ENCODE peak calls at places on chromosomes 11 and 22, in seven cellular contexts. F is skeletal muscle cell, Y is epithelial cell of proximal tubule, T is Karpas-422, B is thoracic aorta, O is NT2/D1, N is fibroblast of pulmonary artery. S is an unnamed sample.

GRCh38 chr11:95256204-95256819 is 25.3 kb upstream of the SESN3 start:
- DNase-seq in N (peak), T (peak), F (no peak), Y (no peak), O (no peak), B (no peak), S (no peak)

GRCh38 chr11:204587-205109 is 2.6 kb downstream of the BET1L start:
- DNase-seq in F (no peak), O (no peak), T (no peak), B (no peak), N (no peak), Y (no peak), S (no peak)

GRCh38 chr22:44665115-44665514 is 36.9 kb upstream of the PRR5 start:
- DNase-seq in T (no peak), N (no peak), F (no peak), O (no peak), B (no peak), Y (no peak), S (peak)

GRCh38 chr11:63666874-63667273 is 4.3 kb downstream of the ATL3 start:
- DNase-seq in F (no peak), B (no peak), Y (no peak), T (no peak), O (no peak), N (peak), S (no peak)

GRCh38 chr11:131688056-131688693 is 317.8 kb downstream of the NTM start:
- DNase-seq in O (peak), T (peak), B (no peak), F (no peak), Y (no peak), N (peak), S (peak)

GRCh38 chr11:131246589-131247164 is 123.7 kb upstream of the NTM start:
- DNase-seq in O (no peak), F (no peak), Y (no peak), B (no peak), T (peak), N (no peak), S (peak)

GRCh38 chr11:68469122-68469521 is 8.6 kb downstream of the PPP6R3 start:
- DNase-seq in T (no peak), B (no peak), F (no peak), Y (no peak), N (peak), O (no peak), S (no peak)

GRCh38 chr11:111538407-111539114 is 2.0 kb upstream of the LAYN start:
- DNase-seq in T (no peak), Y (no peak), N (no peak), O (no peak), F (no peak), B (no peak), S (no peak)

GRCh38 chr11:57787920-57788716 is 26.5 kb downstream of the CTNND1 start:
- DNase-seq in N (no peak), O (peak), Y (no peak), T (no peak), B (no peak), F (no peak), S (no peak)

GRCh38 chr11:62680825-62681240 is 2.0 kb upstream of the UBXN1 start:
- DNase-seq in N (peak), B (no peak), Y (peak), O (no peak), T (peak), F (peak), S (no peak)

GRCh38 chr11:132131051-132131450 is 760.6 kb downstream of the NTM start:
- DNase-seq in Y (no peak), T (no peak), B (no peak), O (no peak), N (no peak), F (no peak), S (no peak)

GRCh38 chr11:3622521-3622920 is 19.3 kb downstream of the ART5 start:
- DNase-seq in F (no peak), Y (no peak), B (no peak), T (peak), O (no peak), N (no peak), S (peak)

GRCh38 chr11:134999490-135000066 is 587.5 kb upstream of the B3GAT1 start:
- DNase-seq in T (no peak), F (no peak), B (no peak), Y (no peak), O (no peak), N (no peak), S (no peak)

GRCh38 chr11:13316528-13316961 is 39.0 kb downstream of the BMAL1 start:
- DNase-seq in T (no peak), F (peak), B (peak), N (peak), O (no peak), Y (no peak), S (peak)

GRCh38 chr11:120815260-120816100 is 208.4 kb upstream of the TBCEL start:
- DNase-seq in T (no peak), Y (no peak), F (no peak), B (no peak), N (no peak), O (no peak), S (no peak)

GRCh38 chr11:63560506-63561179 is 2.5 kb downstream of the PLAAT2 start:
- DNase-seq in O (no peak), Y (no peak), B (no peak), F (no peak), T (no peak), N (no peak), S (peak)

GRCh38 chr11:359181-359714 is 10.1 kb upstream of the B4GALNT4 start:
- DNase-seq in N (no peak), B (no peak), O (no peak), Y (no peak), F (no peak), T (no peak), S (peak)

GRCh38 chr22:38034278-38034882 is 22.8 kb upstream of the PICK1 start:
- DNase-seq in N (peak), O (peak), T (peak), Y (peak), B (peak), F (peak), S (peak)

GRCh38 chr11:33732176-33732575 is 4.0 kb downstream of the CD59 start:
- DNase-seq in N (no peak), T (no peak), O (no peak), Y (no peak), B (no peak), F (no peak), S (no peak)

GRCh38 chr11:60985501-60985900 is 14.0 kb downstream of the CD6 start:
- DNase-seq in F (no peak), N (no peak), T (no peak), B (no peak), O (no peak), Y (no peak), S (no peak)

GRCh38 chr11:102447193-102447592 is 5.4 kb downstream of the TMEM123 start:
- DNase-seq in O (no peak), Y (no peak), N (no peak), T (no peak), F (no peak), B (no peak), S (no peak)

GRCh38 chr11:73538381-73538872 is 59.5 kb downstream of the FAM168A start:
- DNase-seq in F (no peak), Y (no peak), T (no peak), O (peak), N (peak), B (no peak), S (no peak)

GRCh38 chr22:47544696-47545095 is 782.2 kb downstream of the TBC1D22A start:
- DNase-seq in B (no peak), O (no peak), F (no peak), N (no peak), T (no peak), Y (no peak), S (no peak)

GRCh38 chr11:94544582-94544831 is 786 bp downstream of the FUT4 start:
- DNase-seq in O (no peak), B (no peak), Y (no peak), T (no peak), N (no peak), F (no peak), S (no peak)

GRCh38 chr22:49523374-49524008 is 304.2 kb downstream of the BRD1 start:
- DNase-seq in B (no peak), O (no peak), T (no peak), N (no peak), Y (no peak), F (no peak), S (no peak)

GRCh38 chr11:70644343-70645060 is 246.2 kb downstream of the CTTN start:
- DNase-seq in B (no peak), T (no peak), Y (no peak), F (no peak), O (no peak), N (no peak), S (no peak)

GRCh38 chr11:123188508-123189165 is 6.4 kb downstream of the CLMP start:
- DNase-seq in B (no peak), O (no peak), Y (no peak), F (peak), N (peak), T (no peak), S (no peak)

GRCh38 chr11:15194671-15195415 is 80.1 kb downstream of the INSC start:
- DNase-seq in Y (peak), O (no peak), B (no peak), T (no peak), F (no peak), N (no peak), S (no peak)

GRCh38 chr11:71499125-71499524 is 27.9 kb upstream of the KRTAP5-7 start:
- DNase-seq in F (no peak), N (no peak), Y (no peak), B (no peak), O (no peak), T (no peak), S (no peak)

GRCh38 chr11:111299111-111300026 is 1.0 kb downstream of the POU2AF3 start:
- DNase-seq in N (peak), F (no peak), O (peak), T (no peak), Y (no peak), B (no peak), S (peak)

GRCh38 chr11:58318532-58318931 is 40.3 kb downstream of the OR5B17 start:
- DNase-seq in O (no peak), Y (no peak), B (no peak), F (no peak), N (peak), T (no peak), S (no peak)

GRCh38 chr11:96736591-96736990 is 346.8 kb downstream of the JRKL start:
- DNase-seq in Y (no peak), F (peak), T (no peak), B (no peak), N (peak), O (no peak), S (no peak)

GRCh38 chr22:50074056-50074455 is 11.2 kb downstream of the MLC1 start:
- DNase-seq in B (no peak), Y (no peak), O (no peak), N (no peak), T (no peak), F (no peak), S (peak)

GRCh38 chr11:112760378-112761060 is 200.7 kb upstream of the NCAM1 start:
- DNase-seq in T (no peak), Y (no peak), N (no peak), B (no peak), F (no peak), O (no peak), S (no peak)

GRCh38 chr22:46525681-46526483 is 11.5 kb downstream of the CELSR1 start:
- DNase-seq in Y (no peak), T (no peak), O (no peak), B (no peak), F (no peak), N (no peak), S (no peak)

GRCh38 chr11:1864216-1864615 is 11.3 kb downstream of the LSP1 start:
- DNase-seq in B (no peak), Y (no peak), F (no peak), T (no peak), O (no peak), N (peak), S (no peak)
- H3K4me3 ChIP-seq in B (peak), Y (no peak), F (no peak), T (no peak), O (no peak), N (peak), S (peak)

DNA sequence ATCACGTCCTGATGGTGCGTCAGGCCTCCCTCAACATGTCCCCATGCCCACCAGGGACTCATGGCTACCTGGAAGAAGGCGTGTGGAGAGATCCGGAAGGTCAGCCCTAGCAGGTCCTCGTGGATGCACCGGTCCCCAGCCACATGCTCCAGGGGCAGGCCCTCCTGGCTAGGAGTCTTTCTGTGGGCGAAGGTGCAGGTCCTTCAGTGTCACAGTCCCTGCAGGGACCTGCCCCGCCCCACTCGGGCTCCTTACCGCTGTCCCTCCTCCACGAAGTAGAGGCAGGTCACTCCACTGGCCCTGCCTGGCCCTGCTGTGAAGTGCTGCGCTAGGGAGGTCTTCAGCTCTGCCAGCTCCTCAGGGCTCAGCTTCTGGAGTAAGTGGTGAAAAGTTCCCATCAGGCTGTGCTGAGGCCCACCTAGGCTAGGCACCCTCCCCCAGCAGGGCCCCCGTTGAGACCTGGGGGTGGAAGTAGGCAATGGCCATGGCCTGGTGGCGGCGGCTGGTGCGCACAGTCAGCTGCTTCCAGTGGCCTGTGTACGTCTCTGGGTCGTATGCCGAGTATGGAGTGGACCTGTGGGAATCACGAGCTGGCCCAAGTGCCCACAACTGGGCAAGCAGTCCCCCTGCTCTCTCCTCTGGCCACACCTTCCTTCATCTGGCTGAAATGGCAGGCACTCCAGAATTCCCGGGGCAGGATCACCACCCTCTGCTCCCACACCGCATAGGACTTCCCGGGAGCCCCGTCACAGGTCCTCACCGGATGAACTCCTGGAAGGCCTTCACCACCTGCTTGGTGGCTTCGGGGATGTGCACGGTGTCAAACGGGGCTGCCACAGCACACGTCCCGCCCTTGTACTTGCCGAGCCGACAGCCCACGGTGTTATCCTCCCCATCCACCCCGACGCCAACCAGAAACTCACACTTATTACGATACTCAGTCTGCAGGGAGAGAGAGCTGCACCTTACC is 1.1 kb upstream of the RANBP1 start:
- DNase-seq in F (no peak), Y (no peak), T (no peak), O (no peak), B (no peak), N (no peak), S (no peak)
- H3K4me3 ChIP-seq in F (no peak), Y (no peak), T (peak), O (no peak), B (no peak), N (no peak), S (no peak)

GRCh38 chr11:65415499-65416340 is 6.9 kb upstream of the NEAT1 start:
- DNase-seq in Y (no peak), F (no peak), O (no peak), N (no peak), B (no peak), T (no peak), S (peak)
- H3K4me3 ChIP-seq in Y (peak), F (peak), O (no peak), N (peak), B (peak), T (no peak), S (peak)

DNA sequence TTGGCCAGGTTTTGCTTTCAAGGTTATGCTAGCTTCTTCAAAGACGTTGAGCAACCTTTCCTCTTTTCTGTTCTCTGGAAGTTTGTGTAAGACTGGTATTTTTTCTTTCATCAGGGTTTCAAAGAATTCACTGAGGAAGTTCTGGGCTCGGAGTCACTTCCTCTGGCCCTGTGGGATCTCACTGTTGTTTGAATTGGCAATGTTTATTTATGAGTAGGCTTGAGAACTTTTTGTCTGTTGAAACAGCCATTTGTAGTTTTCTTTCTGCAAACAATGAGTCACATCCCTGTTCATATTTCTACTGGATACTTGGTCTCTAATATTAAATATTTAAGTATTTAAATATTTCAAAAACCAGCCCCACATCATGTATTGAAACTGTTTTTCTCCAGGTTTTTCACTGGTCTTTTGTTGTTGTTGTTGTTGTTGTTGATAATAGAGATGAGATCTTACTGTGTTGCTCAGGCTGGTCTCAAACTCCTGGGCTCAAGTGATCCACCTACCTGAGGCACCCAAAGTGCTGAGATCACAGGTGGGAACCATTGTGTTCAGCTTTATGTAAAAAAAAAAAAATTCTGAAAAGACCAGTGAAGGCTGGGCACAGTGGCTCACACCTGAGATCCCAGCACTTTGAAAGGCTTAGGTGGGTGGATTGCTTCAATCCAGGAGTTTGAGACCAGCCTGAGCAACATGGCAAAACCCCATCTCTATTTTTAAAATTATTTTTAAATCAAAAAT is 26.9 kb downstream of the SUSD2 start:
- DNase-seq in Y (peak), N (peak), B (peak), T (no peak), O (no peak), F (peak), S (peak)
- H3K4me3 ChIP-seq in Y (no peak), N (peak), B (no peak), T (no peak), O (no peak), F (no peak), S (no peak)

GRCh38 chr22:36235585-36235984 is 3.7 kb downstream of the APOL2 start:
- DNase-seq in T (no peak), B (no peak), O (no peak), Y (no peak), F (no peak), N (no peak), S (no peak)
- H3K4me3 ChIP-seq in T (no peak), B (no peak), O (no peak), Y (no peak), F (no peak), N (no peak), S (no peak)

GRCh38 chr11:118342503-118343161 is at the start of gene CD3D:
- DNase-seq in F (no peak), O (no peak), Y (no peak), B (no peak), T (no peak), N (no peak), S (no peak)

GRCh38 chr11:118343248-118343647 is 743 bp upstream of the CD3D start:
- DNase-seq in B (no peak), O (no peak), F (no peak), Y (no peak), T (peak), N (no peak), S (no peak)

GRCh38 chr11:118340437-118340836 is 2.1 kb downstream of the CD3D start:
- DNase-seq in N (no peak), O (no peak), Y (no peak), B (no peak), T (no peak), F (no peak), S (no peak)

GRCh38 chr11:118343981-118344521 is at the start of gene CD3G:
- DNase-seq in N (no peak), O (no peak), Y (no peak), B (no peak), T (peak), F (no peak), S (no peak)

GRCh38 chr11:118341749-118342489 is 586 bp downstream of the CD3D start:
- DNase-seq in F (no peak), T (no peak), O (no peak), B (no peak), N (no peak), Y (no peak), S (no peak)
- H3K4me3 ChIP-seq in F (no peak), T (peak), O (no peak), B (peak), N (no peak), Y (no peak), S (no peak)

GRCh38 chr11:35144103-35144741 is 5.3 kb downstream of the CD44 start:
- DNase-seq in N (peak), F (no peak), T (peak), Y (no peak), O (no peak), B (no peak), S (no peak)

GRCh38 chr11:35142481-35143207 is 3.7 kb downstream of the CD44 start:
- DNase-seq in O (no peak), T (peak), B (no peak), Y (no peak), N (peak), F (no peak), S (no peak)

GRCh38 chr11:35145249-35145648 is 6.3 kb downstream of the CD44 start:
- DNase-seq in N (no peak), B (no peak), O (no peak), F (no peak), Y (no peak), T (no peak), S (no peak)

GRCh38 chr11:35144811-35145210 is 5.8 kb downstream of the CD44 start:
- DNase-seq in B (no peak), T (no peak), N (peak), O (no peak), F (no peak), Y (no peak), S (no peak)

GRCh38 chr11:35143509-35144102 is 4.6 kb downstream of the CD44 start:
- DNase-seq in B (no peak), O (no peak), Y (no peak), T (no peak), F (no peak), N (no peak), S (no peak)
- H3K4me3 ChIP-seq in B (peak), O (no peak), Y (peak), T (no peak), F (no peak), N (no peak), S (no peak)

GRCh38 chr22:29481265-29482000 is 1.4 kb downstream of the NEFH start:
- DNase-seq in N (peak), T (no peak), B (no peak), O (no peak), Y (no peak), F (no peak), S (no peak)
- H3K4me3 ChIP-seq in N (peak), T (no peak), B (peak), O (peak), Y (no peak), F (peak), S (peak)

GRCh38 chr11:45208135-45208534 is 61.7 kb downstream of the PRDM11 start:
- DNase-seq in T (no peak), Y (no peak), N (no peak), F (no peak), O (no peak), B (no peak), S (no peak)

GRCh38 chr11:45209480-45209879 is 63.0 kb downstream of the PRDM11 start:
- DNase-seq in Y (no peak), F (no peak), B (no peak), N (no peak), O (no peak), T (no peak), S (no peak)

GRCh38 chr11:45205978-45206377 is 59.5 kb downstream of the PRDM11 start:
- DNase-seq in F (no peak), N (no peak), B (no peak), T (no peak), O (no peak), Y (no peak), S (no peak)

GRCh38 chr11:45209000-45209399 is 62.6 kb downstream of the PRDM11 start:
- DNase-seq in B (no peak), O (no peak), F (no peak), T (no peak), N (no peak), Y (no peak), S (no peak)

GRCh38 chr11:45204761-45205160 is 58.3 kb downstream of the PRDM11 start:
- DNase-seq in F (no peak), N (peak), O (no peak), Y (no peak), T (no peak), B (no peak), S (no peak)
- H3K4me3 ChIP-seq in F (no peak), N (no peak), O (no peak), Y (no peak), T (no peak), B (no peak), S (no peak)